ENCODE peak calls at places on chromosomes 4 and X, in eight cellular contexts. One of them, this sample, is unnamed.

GRCh38 chr4:126215759-126216158 is 901.0 kb downstream of the FAT4 start:
- DNase-seq in K562: no peak
- DNase-seq in H1: no peak
- DNase-seq in HCT116: no peak
- DNase-seq in GM12878: no peak
- DNase-seq in HepG2: no peak
- DNase-seq in SK-N-SH: no peak
- DNase-seq in endothelial cell of umbilical vein: peak; percentile 66
- DNase-seq in this sample: no peak

GRCh38 chrX:8090906-8091305 is 80.2 kb downstream of the VCX2 start:
- DNase-seq in endothelial cell of umbilical vein: no peak
- DNase-seq in K562: no peak
- DNase-seq in GM12878: no peak
- DNase-seq in SK-N-SH: no peak
- DNase-seq in HepG2: no peak
- DNase-seq in H1: no peak
- DNase-seq in HCT116: no peak
- DNase-seq in this sample: no peak

GRCh38 chr4:142331132-142331531 is 515.0 kb downstream of the INPP4B start:
- DNase-seq in endothelial cell of umbilical vein: no peak
- DNase-seq in H1: no peak
- DNase-seq in K562: no peak
- DNase-seq in SK-N-SH: no peak
- DNase-seq in GM12878: no peak
- DNase-seq in HCT116: no peak
- DNase-seq in HepG2: no peak
- DNase-seq in this sample: no peak

GRCh38 chr4:85824166-85824945 is 349.4 kb downstream of the ARHGAP24 start:
- DNase-seq in SK-N-SH: no peak
- DNase-seq in H1: no peak
- DNase-seq in HepG2: no peak
- DNase-seq in endothelial cell of umbilical vein: peak; percentile 68
- DNase-seq in K562: no peak
- DNase-seq in GM12878: no peak
- DNase-seq in HCT116: no peak
- DNase-seq in this sample: no peak

GRCh38 chr4:162706051-162706450 is 460.6 kb downstream of the NAF1 start:
- DNase-seq in HCT116: no peak
- DNase-seq in endothelial cell of umbilical vein: no peak
- DNase-seq in HepG2: no peak
- DNase-seq in SK-N-SH: no peak
- DNase-seq in K562: no peak
- DNase-seq in H1: no peak
- DNase-seq in GM12878: no peak
- DNase-seq in this sample: no peak

GRCh38 chrX:8960809-8961413 is 73.0 kb downstream of the FAM9B start:
- DNase-seq in HCT116: no peak
- DNase-seq in K562: no peak
- DNase-seq in SK-N-SH: no peak
- DNase-seq in GM12878: no peak
- DNase-seq in H1: no peak
- DNase-seq in HepG2: no peak
- DNase-seq in endothelial cell of umbilical vein: no peak
- DNase-seq in this sample: no peak

GRCh38 chr4:25817059-25817681 is 45.6 kb downstream of the SEL1L3 start:
- DNase-seq in H1: no peak
- DNase-seq in K562: no peak
- DNase-seq in GM12878: no peak
- DNase-seq in HCT116: no peak
- DNase-seq in SK-N-SH: no peak
- DNase-seq in HepG2: no peak
- DNase-seq in endothelial cell of umbilical vein: no peak
- DNase-seq in this sample: no peak

GRCh38 chr4:17336986-17337385 is 174.9 kb downstream of the QDPR start:
- DNase-seq in H1: no peak
- DNase-seq in SK-N-SH: no peak
- DNase-seq in GM12878: no peak
- DNase-seq in endothelial cell of umbilical vein: no peak
- DNase-seq in HepG2: no peak
- DNase-seq in K562: no peak
- DNase-seq in HCT116: no peak
- DNase-seq in this sample: no peak

GRCh38 chr4:4413373-4413725 is 26.4 kb downstream of the NSG1 start:
- DNase-seq in K562: no peak
- DNase-seq in HepG2: no peak
- DNase-seq in GM12878: no peak
- DNase-seq in SK-N-SH: no peak
- DNase-seq in endothelial cell of umbilical vein: no peak
- DNase-seq in HCT116: no peak
- DNase-seq in H1: no peak
- DNase-seq in this sample: no peak

GRCh38 chrX:107684956-107685385 is 56.7 kb downstream of the PRPS1 start:
- DNase-seq in HepG2: no peak
- DNase-seq in GM12878: no peak
- DNase-seq in H1: no peak
- DNase-seq in K562: peak; percentile 79
- DNase-seq in HCT116: no peak
- DNase-seq in endothelial cell of umbilical vein: peak; percentile 83
- DNase-seq in SK-N-SH: no peak
- DNase-seq in this sample: no peak

GRCh38 chr4:146244496-146244895 is 30.2 kb downstream of the REELD1 start:
- DNase-seq in HCT116: no peak
- DNase-seq in GM12878: no peak
- DNase-seq in endothelial cell of umbilical vein: no peak
- DNase-seq in K562: no peak
- DNase-seq in H1: no peak
- DNase-seq in SK-N-SH: no peak
- DNase-seq in HepG2: no peak
- DNase-seq in this sample: no peak

GRCh38 chr4:28772066-28772465 is 1911.4 kb downstream of the STIM2 start:
- DNase-seq in GM12878: no peak
- DNase-seq in HepG2: no peak
- DNase-seq in endothelial cell of umbilical vein: no peak
- DNase-seq in SK-N-SH: no peak
- DNase-seq in HCT116: no peak
- DNase-seq in H1: no peak
- DNase-seq in K562: no peak
- DNase-seq in this sample: no peak

DNA sequence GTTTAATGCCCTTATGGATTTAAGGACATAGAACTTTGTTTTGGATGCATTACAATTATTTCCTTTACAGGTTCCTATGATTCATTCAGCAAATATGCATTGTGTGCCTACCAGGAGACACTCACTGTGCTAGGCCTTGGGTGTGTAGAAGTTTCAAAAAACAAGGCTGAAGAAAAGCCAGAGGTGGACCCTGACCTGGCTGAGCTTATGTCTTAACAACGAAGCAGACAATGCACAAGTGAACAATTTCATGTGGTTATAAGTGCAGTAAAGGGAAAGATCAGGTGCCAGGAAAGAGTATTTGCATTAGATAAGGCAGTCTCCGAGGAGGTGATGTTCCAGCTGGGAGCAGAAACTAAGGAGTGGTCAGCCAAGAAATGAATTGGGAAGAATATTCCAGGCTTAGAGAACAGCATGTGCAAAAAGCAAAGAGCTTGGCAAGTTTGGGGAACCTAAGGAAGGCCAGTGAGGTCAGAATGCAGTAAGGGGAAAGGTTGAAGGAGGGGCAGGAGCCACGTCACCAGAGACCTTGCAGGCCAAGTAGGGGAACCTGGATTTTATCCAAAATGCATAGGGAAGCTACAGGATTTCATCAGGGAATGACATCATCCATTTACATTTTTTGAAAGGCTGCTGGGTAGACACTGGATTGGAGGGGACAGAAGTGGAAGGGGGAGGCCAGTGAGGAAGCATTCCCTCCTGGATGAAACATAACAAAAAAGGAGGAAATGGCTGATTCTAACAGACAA is 193.6 kb downstream of the SOWAHB start:
- DNase-seq in HCT116: peak; percentile 68
- DNase-seq in HepG2: no peak
- DNase-seq in K562: no peak
- DNase-seq in endothelial cell of umbilical vein: peak; percentile 75
- DNase-seq in GM12878: no peak
- DNase-seq in SK-N-SH: no peak
- DNase-seq in H1: no peak
- DNase-seq in this sample: no peak
- H3K9ac ChIP-seq in HCT116: peak overlapping the region; percentile 34
- H3K9ac ChIP-seq in HepG2: no peak overlapping the region
- H3K9ac ChIP-seq in K562: no peak overlapping the region
- H3K9ac ChIP-seq in endothelial cell of umbilical vein: peak overlapping the region; percentile 84
- H3K9ac ChIP-seq in GM12878: no peak overlapping the region
- H3K9ac ChIP-seq in SK-N-SH: peak overlapping the region; percentile 15
- H3K9ac ChIP-seq in H1: no peak overlapping the region
- H3K9ac ChIP-seq in this sample: no peak overlapping the region

GRCh38 chr4:186190456-186191265 is 706 bp upstream of the CYP4V2 start:
- DNase-seq in H1: peak; percentile 61
- DNase-seq in endothelial cell of umbilical vein: no peak
- DNase-seq in HCT116: no peak
- DNase-seq in GM12878: no peak
- DNase-seq in K562: peak; percentile 68
- DNase-seq in SK-N-SH: peak; percentile 86
- DNase-seq in HepG2: no peak
- DNase-seq in this sample: no peak

GRCh38 chr4:186191266-186192067 is at the start of gene CYP4V2:
- DNase-seq in K562: peak; percentile 89
- DNase-seq in HepG2: peak; percentile 60
- DNase-seq in HCT116: peak; percentile 51
- DNase-seq in SK-N-SH: peak; percentile 90
- DNase-seq in H1: peak; percentile 83
- DNase-seq in endothelial cell of umbilical vein: peak; percentile 28
- DNase-seq in GM12878: peak; percentile 48
- DNase-seq in this sample: no peak

GRCh38 chr4:186189656-186190055 is 1.7 kb upstream of the CYP4V2 start:
- DNase-seq in HCT116: no peak
- DNase-seq in endothelial cell of umbilical vein: no peak
- DNase-seq in GM12878: no peak
- DNase-seq in K562: no peak
- DNase-seq in HepG2: no peak
- DNase-seq in SK-N-SH: no peak
- DNase-seq in H1: no peak
- DNase-seq in this sample: no peak

GRCh38 chr4:186193851-186194250 is 2.5 kb downstream of the CYP4V2 start:
- DNase-seq in H1: no peak
- DNase-seq in HCT116: no peak
- DNase-seq in HepG2: no peak
- DNase-seq in GM12878: no peak
- DNase-seq in K562: no peak
- DNase-seq in endothelial cell of umbilical vein: no peak
- DNase-seq in SK-N-SH: no peak
- DNase-seq in this sample: no peak

DNA sequence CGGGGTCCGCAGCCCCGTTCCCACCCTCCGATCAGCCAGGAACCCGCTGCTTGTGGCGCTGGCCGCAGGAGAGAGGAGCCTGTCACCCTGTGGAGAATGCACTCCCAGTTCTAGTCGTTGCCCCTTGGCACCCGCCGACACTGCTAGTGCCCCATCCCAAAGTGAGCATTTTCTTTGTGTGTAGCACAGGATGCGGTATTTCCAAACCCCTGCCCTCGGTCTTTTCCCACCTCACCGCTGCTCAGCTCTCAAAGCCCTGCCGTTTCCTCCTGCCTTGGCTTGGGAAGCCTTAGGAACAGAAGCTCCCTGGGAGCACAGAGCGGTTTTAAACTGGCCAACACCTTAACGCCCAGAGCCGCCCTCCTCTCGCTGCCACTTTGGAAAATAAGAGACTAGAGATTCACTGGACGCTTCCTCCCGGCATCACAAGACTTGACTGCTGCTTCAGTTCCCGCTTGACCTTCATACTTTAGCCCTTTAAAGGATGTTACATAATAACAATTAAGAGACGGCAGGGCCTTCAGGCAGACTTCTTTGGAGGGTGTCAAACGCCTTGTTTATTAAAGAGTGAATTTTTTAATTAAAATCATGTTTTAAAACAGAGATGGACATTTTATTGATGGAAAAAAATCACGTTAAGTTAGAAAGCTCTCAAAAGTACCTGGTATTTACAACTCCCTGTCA is 843 bp downstream of the CYP4V2 start:
- DNase-seq in HCT116: no peak
- DNase-seq in endothelial cell of umbilical vein: peak; percentile 21
- DNase-seq in GM12878: no peak
- DNase-seq in H1: peak; percentile 72
- DNase-seq in K562: no peak
- DNase-seq in SK-N-SH: no peak
- DNase-seq in HepG2: peak; percentile 9
- DNase-seq in this sample: no peak
- TF ChIP-seq POLR2AphosphoS5 in HCT116: no peak
- TF ChIP-seq POLR2AphosphoS5 in endothelial cell of umbilical vein: no peak
- TF ChIP-seq POLR2AphosphoS5 in GM12878: no peak
- TF ChIP-seq POLR2AphosphoS5 in H1: no peak
- TF ChIP-seq POLR2AphosphoS5 in K562: no peak
- TF ChIP-seq POLR2AphosphoS5 in SK-N-SH: no peak
- TF ChIP-seq POLR2AphosphoS5 in HepG2: no peak
- TF ChIP-seq POLR2AphosphoS5 in this sample: no peak

DNA sequence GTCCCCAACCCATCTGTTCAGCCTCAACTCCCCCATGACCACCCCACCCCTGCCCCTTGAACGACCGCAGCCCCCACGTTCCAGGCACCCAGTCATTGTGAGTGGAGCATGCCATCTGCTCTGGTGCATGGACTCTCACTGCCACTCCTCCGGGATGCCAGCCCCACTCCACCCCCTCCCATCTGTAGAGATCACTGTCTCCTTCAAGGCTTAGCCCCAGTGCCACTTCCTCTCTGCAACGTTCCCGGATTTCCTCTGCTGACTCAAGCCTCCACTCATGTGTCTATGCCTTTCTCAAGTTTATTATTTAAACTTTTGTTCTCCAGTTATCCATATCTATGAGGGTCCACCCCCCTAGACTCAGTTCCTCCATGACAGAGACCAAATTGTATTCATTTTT is 54.0 kb downstream of the MAML3 start:
- DNase-seq in K562: no peak
- DNase-seq in HepG2: no peak
- DNase-seq in HCT116: no peak
- DNase-seq in H1: no peak
- DNase-seq in endothelial cell of umbilical vein: peak; percentile 91
- DNase-seq in SK-N-SH: peak; percentile 59
- DNase-seq in GM12878: no peak
- DNase-seq in this sample: peak; percentile 26
- H3K9ac ChIP-seq in K562: no peak overlapping the region
- H3K9ac ChIP-seq in HepG2: no peak overlapping the region
- H3K9ac ChIP-seq in HCT116: no peak overlapping the region
- H3K9ac ChIP-seq in H1: no peak overlapping the region
- H3K9ac ChIP-seq in endothelial cell of umbilical vein: peak overlapping the region; percentile 71
- H3K9ac ChIP-seq in SK-N-SH: peak overlapping the region; percentile 58
- H3K9ac ChIP-seq in GM12878: no peak overlapping the region
- H3K9ac ChIP-seq in this sample: no peak overlapping the region

GRCh38 chrX:24782011-24782410 is 88.3 kb downstream of the POLA1 start:
- DNase-seq in K562: no peak
- DNase-seq in HepG2: no peak
- DNase-seq in HCT116: no peak
- DNase-seq in SK-N-SH: no peak
- DNase-seq in H1: no peak
- DNase-seq in GM12878: no peak
- DNase-seq in endothelial cell of umbilical vein: no peak
- DNase-seq in this sample: no peak
- TF ChIP-seq POLR2AphosphoS5 in K562: no peak
- TF ChIP-seq POLR2AphosphoS5 in HepG2: no peak
- TF ChIP-seq POLR2AphosphoS5 in HCT116: no peak
- TF ChIP-seq POLR2AphosphoS5 in SK-N-SH: no peak
- TF ChIP-seq POLR2AphosphoS5 in H1: no peak
- TF ChIP-seq POLR2AphosphoS5 in GM12878: no peak
- TF ChIP-seq POLR2AphosphoS5 in endothelial cell of umbilical vein: no peak
- TF ChIP-seq POLR2AphosphoS5 in this sample: no peak

GRCh38 chr4:164536829-164537228 is 217.1 kb upstream of the SMIM31 start:
- DNase-seq in HepG2: peak; percentile 2
- DNase-seq in SK-N-SH: no peak
- DNase-seq in GM12878: no peak
- DNase-seq in endothelial cell of umbilical vein: no peak
- DNase-seq in K562: no peak
- DNase-seq in HCT116: peak; percentile 48
- DNase-seq in H1: no peak
- DNase-seq in this sample: no peak
- H3K9ac ChIP-seq in HepG2: no peak overlapping the region
- H3K9ac ChIP-seq in SK-N-SH: no peak overlapping the region
- H3K9ac ChIP-seq in GM12878: no peak overlapping the region
- H3K9ac ChIP-seq in endothelial cell of umbilical vein: no peak overlapping the region
- H3K9ac ChIP-seq in K562: no peak overlapping the region
- H3K9ac ChIP-seq in HCT116: no peak overlapping the region
- H3K9ac ChIP-seq in H1: no peak overlapping the region
- H3K9ac ChIP-seq in this sample: no peak overlapping the region

This sample was measured in SK-N-MC.